ENCODE peak calls at places on chromosomes 4 and X, in ten cellular contexts. One of them, this sample, is unnamed.

GRCh38 chr4:27594917-27595316 is 734.3 kb downstream of the STIM2 start:
- DNase-seq in GM23338: no peak
- DNase-seq in cardiac fibroblast: no peak
- DNase-seq in GM20000: no peak
- DNase-seq in MM.1S: no peak
- DNase-seq in progenitor cell of endocrine pancreas: no peak
- DNase-seq in endothelial cell: no peak
- DNase-seq in HFFc6: no peak
- DNase-seq in left lung: no peak
- DNase-seq in colonic mucosa: no peak
- DNase-seq in this sample: no peak

GRCh38 chr4:83340692-83341343 is 6.2 kb upstream of the HPSE start:
- DNase-seq in colonic mucosa: no peak
- DNase-seq in HFFc6: no peak
- DNase-seq in cardiac fibroblast: no peak
- DNase-seq in left lung: no peak
- DNase-seq in progenitor cell of endocrine pancreas: no peak
- DNase-seq in MM.1S: peak; percentile 87
- DNase-seq in endothelial cell: no peak
- DNase-seq in GM23338: no peak
- DNase-seq in GM20000: no peak
- DNase-seq in this sample: no peak

GRCh38 chr4:75289843-75290616 is 224.2 kb downstream of the RCHY1 start:
- DNase-seq in GM20000: peak; percentile 27
- DNase-seq in MM.1S: peak; percentile 78
- DNase-seq in colonic mucosa: peak; percentile 44
- DNase-seq in GM23338: peak; percentile 81
- DNase-seq in progenitor cell of endocrine pancreas: no peak
- DNase-seq in endothelial cell: peak; percentile 22
- DNase-seq in HFFc6: no peak
- DNase-seq in left lung: no peak
- DNase-seq in cardiac fibroblast: peak; percentile 44
- DNase-seq in this sample: no peak

GRCh38 chrX:134542485-134542884 is 82.5 kb downstream of the HPRT1 start:
- DNase-seq in GM20000: no peak
- DNase-seq in MM.1S: no peak
- DNase-seq in progenitor cell of endocrine pancreas: no peak
- DNase-seq in GM23338: peak; percentile 46
- DNase-seq in HFFc6: peak; percentile 32
- DNase-seq in endothelial cell: no peak
- DNase-seq in left lung: no peak
- DNase-seq in colonic mucosa: no peak
- DNase-seq in cardiac fibroblast: peak; percentile 69
- DNase-seq in this sample: no peak

GRCh38 chr4:153790962-153791551 is 2.2 kb upstream of the SFRP2 start:
- DNase-seq in left lung: no peak
- DNase-seq in endothelial cell: peak; percentile 68
- DNase-seq in HFFc6: no peak
- DNase-seq in colonic mucosa: no peak
- DNase-seq in GM23338: peak; percentile 88
- DNase-seq in MM.1S: no peak
- DNase-seq in cardiac fibroblast: peak; percentile 42
- DNase-seq in progenitor cell of endocrine pancreas: peak; percentile 58
- DNase-seq in GM20000: peak; percentile 62
- DNase-seq in this sample: no peak

GRCh38 chr4:140252742-140253555 is 99.0 kb upstream of the MAML3 start:
- DNase-seq in endothelial cell: peak; percentile 91
- DNase-seq in HFFc6: no peak
- DNase-seq in cardiac fibroblast: peak; percentile 86
- DNase-seq in MM.1S: peak; percentile 26
- DNase-seq in GM23338: peak; percentile 74
- DNase-seq in left lung: peak; percentile 77
- DNase-seq in GM20000: peak; percentile 78
- DNase-seq in colonic mucosa: peak; percentile 81
- DNase-seq in progenitor cell of endocrine pancreas: peak; percentile 82
- DNase-seq in this sample: peak; percentile 53

GRCh38 chr4:55002431-55002830 is 123.0 kb downstream of the KDR start:
- DNase-seq in left lung: no peak
- DNase-seq in cardiac fibroblast: no peak
- DNase-seq in GM20000: no peak
- DNase-seq in colonic mucosa: no peak
- DNase-seq in MM.1S: no peak
- DNase-seq in endothelial cell: no peak
- DNase-seq in progenitor cell of endocrine pancreas: no peak
- DNase-seq in GM23338: no peak
- DNase-seq in HFFc6: no peak
- DNase-seq in this sample: no peak

GRCh38 chr4:124409044-124409443 is 303.5 kb downstream of the ANKRD50 start:
- DNase-seq in GM20000: no peak
- DNase-seq in progenitor cell of endocrine pancreas: no peak
- DNase-seq in GM23338: no peak
- DNase-seq in colonic mucosa: no peak
- DNase-seq in left lung: no peak
- DNase-seq in MM.1S: no peak
- DNase-seq in cardiac fibroblast: peak; percentile 63
- DNase-seq in HFFc6: peak; percentile 44
- DNase-seq in endothelial cell: no peak
- DNase-seq in this sample: no peak

GRCh38 chr4:74504212-74504611 is 59.3 kb downstream of the AREG start:
- DNase-seq in colonic mucosa: no peak
- DNase-seq in cardiac fibroblast: peak; percentile 87
- DNase-seq in GM23338: no peak
- DNase-seq in left lung: no peak
- DNase-seq in HFFc6: no peak
- DNase-seq in endothelial cell: no peak
- DNase-seq in GM20000: no peak
- DNase-seq in progenitor cell of endocrine pancreas: no peak
- DNase-seq in MM.1S: no peak
- DNase-seq in this sample: no peak

GRCh38 chr4:184503869-184504300 is 29.5 kb upstream of the IRF2 start:
- DNase-seq in MM.1S: no peak
- DNase-seq in endothelial cell: no peak
- DNase-seq in progenitor cell of endocrine pancreas: no peak
- DNase-seq in GM23338: no peak
- DNase-seq in colonic mucosa: no peak
- DNase-seq in HFFc6: peak; percentile 44
- DNase-seq in GM20000: no peak
- DNase-seq in cardiac fibroblast: peak; percentile 31
- DNase-seq in left lung: no peak
- DNase-seq in this sample: no peak

GRCh38 chr4:22850630-22851029 is 157.9 kb downstream of the GBA3 start:
- DNase-seq in GM23338: no peak
- DNase-seq in endothelial cell: no peak
- DNase-seq in cardiac fibroblast: no peak
- DNase-seq in GM20000: no peak
- DNase-seq in progenitor cell of endocrine pancreas: no peak
- DNase-seq in HFFc6: no peak
- DNase-seq in MM.1S: peak; percentile 86
- DNase-seq in left lung: no peak
- DNase-seq in colonic mucosa: no peak
- DNase-seq in this sample: no peak

GRCh38 chr4:24729041-24729730 is 66.2 kb upstream of the SOD3 start:
- DNase-seq in GM23338: no peak
- DNase-seq in endothelial cell: no peak
- DNase-seq in MM.1S: no peak
- DNase-seq in left lung: no peak
- DNase-seq in HFFc6: no peak
- DNase-seq in colonic mucosa: no peak
- DNase-seq in GM20000: no peak
- DNase-seq in cardiac fibroblast: no peak
- DNase-seq in progenitor cell of endocrine pancreas: no peak
- DNase-seq in this sample: no peak

GRCh38 chrX:38278682-38279081 is 48.6 kb downstream of the RPGR start:
- DNase-seq in GM23338: no peak
- DNase-seq in endothelial cell: no peak
- DNase-seq in HFFc6: no peak
- DNase-seq in GM20000: no peak
- DNase-seq in progenitor cell of endocrine pancreas: no peak
- DNase-seq in colonic mucosa: no peak
- DNase-seq in cardiac fibroblast: no peak
- DNase-seq in MM.1S: no peak
- DNase-seq in left lung: no peak
- DNase-seq in this sample: no peak

GRCh38 chrX:38285649-38286048 is 41.7 kb downstream of the RPGR start:
- DNase-seq in GM23338: no peak
- DNase-seq in endothelial cell: no peak
- DNase-seq in progenitor cell of endocrine pancreas: no peak
- DNase-seq in left lung: no peak
- DNase-seq in colonic mucosa: no peak
- DNase-seq in cardiac fibroblast: no peak
- DNase-seq in HFFc6: no peak
- DNase-seq in MM.1S: no peak
- DNase-seq in GM20000: no peak
- DNase-seq in this sample: no peak

GRCh38 chrX:38277802-38278201 is 49.5 kb downstream of the RPGR start:
- DNase-seq in progenitor cell of endocrine pancreas: no peak
- DNase-seq in endothelial cell: no peak
- DNase-seq in left lung: no peak
- DNase-seq in GM20000: no peak
- DNase-seq in GM23338: no peak
- DNase-seq in colonic mucosa: no peak
- DNase-seq in MM.1S: no peak
- DNase-seq in cardiac fibroblast: no peak
- DNase-seq in HFFc6: no peak
- DNase-seq in this sample: no peak

GRCh38 chrX:38279188-38279587 is 48.1 kb downstream of the RPGR start:
- DNase-seq in progenitor cell of endocrine pancreas: no peak
- DNase-seq in GM23338: peak; percentile 7
- DNase-seq in HFFc6: no peak
- DNase-seq in cardiac fibroblast: no peak
- DNase-seq in endothelial cell: no peak
- DNase-seq in GM20000: no peak
- DNase-seq in colonic mucosa: no peak
- DNase-seq in MM.1S: no peak
- DNase-seq in left lung: no peak
- DNase-seq in this sample: no peak

GRCh38 chrX:38282044-38282443 is 45.3 kb downstream of the RPGR start:
- DNase-seq in left lung: no peak
- DNase-seq in HFFc6: no peak
- DNase-seq in GM20000: no peak
- DNase-seq in GM23338: peak; percentile 30
- DNase-seq in cardiac fibroblast: peak; percentile 38
- DNase-seq in progenitor cell of endocrine pancreas: no peak
- DNase-seq in colonic mucosa: no peak
- DNase-seq in endothelial cell: peak; percentile 3
- DNase-seq in MM.1S: no peak
- DNase-seq in this sample: no peak
- TF ChIP-seq CTCF in left lung: no peak
- TF ChIP-seq CTCF in HFFc6: no peak
- TF ChIP-seq CTCF in GM20000: no peak
- TF ChIP-seq CTCF in GM23338: peak; percentile 20
- TF ChIP-seq CTCF in cardiac fibroblast: peak; percentile 56
- TF ChIP-seq CTCF in progenitor cell of endocrine pancreas: no peak
- TF ChIP-seq CTCF in colonic mucosa: no peak
- TF ChIP-seq CTCF in endothelial cell: no peak
- TF ChIP-seq CTCF in MM.1S: no peak
- TF ChIP-seq CTCF in this sample: no peak

GRCh38 chr4:170716868-170717267 is 627.1 kb upstream of the AADAT start:
- DNase-seq in MM.1S: no peak
- DNase-seq in GM20000: no peak
- DNase-seq in progenitor cell of endocrine pancreas: no peak
- DNase-seq in colonic mucosa: no peak
- DNase-seq in cardiac fibroblast: peak; percentile 4
- DNase-seq in HFFc6: no peak
- DNase-seq in GM23338: no peak
- DNase-seq in endothelial cell: no peak
- DNase-seq in left lung: no peak
- DNase-seq in this sample: no peak
- TF ChIP-seq CTCF in MM.1S: peak; percentile 42
- TF ChIP-seq CTCF in GM20000: no peak
- TF ChIP-seq CTCF in progenitor cell of endocrine pancreas: no peak
- TF ChIP-seq CTCF in colonic mucosa: no peak
- TF ChIP-seq CTCF in cardiac fibroblast: no peak
- TF ChIP-seq CTCF in HFFc6: no peak
- TF ChIP-seq CTCF in GM23338: peak; percentile 31
- TF ChIP-seq CTCF in endothelial cell: no peak
- TF ChIP-seq CTCF in left lung: no peak
- TF ChIP-seq CTCF in this sample: no peak

DNA sequence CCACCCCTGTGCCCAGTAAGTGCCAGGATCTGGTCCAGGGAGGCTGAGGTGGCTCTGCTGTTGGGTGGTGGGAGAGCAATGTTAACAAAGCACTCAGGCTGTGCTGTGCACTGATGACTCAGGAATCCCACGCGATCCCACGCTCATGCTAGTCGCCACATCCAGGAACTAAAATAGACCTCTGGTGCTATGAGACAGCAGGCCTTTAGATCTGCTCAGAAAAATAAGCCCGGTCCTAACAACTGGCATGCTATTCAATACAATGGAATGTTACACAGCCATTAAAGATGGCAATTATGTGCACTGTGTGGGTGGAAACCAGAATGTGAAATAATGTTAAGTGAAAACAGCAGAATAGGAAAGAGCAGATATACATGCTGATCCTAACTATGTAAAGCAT is 26.0 kb downstream of the ARL13A start:
- DNase-seq in cardiac fibroblast: peak; percentile 87
- DNase-seq in HFFc6: peak; percentile 88
- DNase-seq in colonic mucosa: no peak
- DNase-seq in MM.1S: no peak
- DNase-seq in endothelial cell: no peak
- DNase-seq in GM20000: no peak
- DNase-seq in progenitor cell of endocrine pancreas: no peak
- DNase-seq in left lung: no peak
- DNase-seq in GM23338: no peak
- DNase-seq in this sample: no peak
- TF ChIP-seq CTCF in cardiac fibroblast: no peak
- TF ChIP-seq CTCF in HFFc6: no peak
- TF ChIP-seq CTCF in colonic mucosa: no peak
- TF ChIP-seq CTCF in MM.1S: no peak
- TF ChIP-seq CTCF in endothelial cell: no peak
- TF ChIP-seq CTCF in GM20000: no peak
- TF ChIP-seq CTCF in progenitor cell of endocrine pancreas: no peak
- TF ChIP-seq CTCF in left lung: no peak
- TF ChIP-seq CTCF in GM23338: no peak
- TF ChIP-seq CTCF in this sample: no peak

DNA sequence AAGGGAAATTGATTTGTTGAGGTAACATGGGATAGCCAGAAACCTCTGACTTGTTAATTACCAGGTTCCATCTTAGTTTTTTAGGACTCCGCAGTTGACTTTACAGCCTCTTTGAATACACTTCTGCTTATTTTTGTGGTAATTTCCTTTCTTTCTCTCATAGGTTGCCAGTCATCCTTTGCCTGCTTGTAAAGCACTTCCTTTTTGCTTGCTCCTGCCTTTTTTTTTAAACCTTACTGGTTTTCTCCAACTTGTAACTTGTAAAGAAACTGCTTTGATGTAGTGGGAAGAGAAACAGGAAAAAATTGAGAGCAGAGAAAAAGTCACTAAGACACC is 2.6 kb downstream of the PGK1 start:
- DNase-seq in GM23338: no peak
- DNase-seq in left lung: no peak
- DNase-seq in MM.1S: no peak
- DNase-seq in endothelial cell: no peak
- DNase-seq in colonic mucosa: no peak
- DNase-seq in GM20000: no peak
- DNase-seq in HFFc6: no peak
- DNase-seq in cardiac fibroblast: no peak
- DNase-seq in progenitor cell of endocrine pancreas: no peak
- DNase-seq in this sample: no peak
- TF ChIP-seq CTCF in GM23338: no peak
- TF ChIP-seq CTCF in left lung: no peak
- TF ChIP-seq CTCF in MM.1S: no peak
- TF ChIP-seq CTCF in endothelial cell: no peak
- TF ChIP-seq CTCF in colonic mucosa: no peak
- TF ChIP-seq CTCF in GM20000: no peak
- TF ChIP-seq CTCF in HFFc6: no peak
- TF ChIP-seq CTCF in cardiac fibroblast: no peak
- TF ChIP-seq CTCF in progenitor cell of endocrine pancreas: no peak
- TF ChIP-seq CTCF in this sample: no peak